ENCODE peak calls at places on chromosomes 13 and 19, in eight cellular contexts. J, O, H, D, A, S, T and F are unnamed samples.

GRCh38 chr19:28710278-28710677 is 502.7 kb downstream of the UQCRFS1 start:
- DNase-seq in J (peak; percentile 34), O (peak; percentile 77), H (peak; percentile 81), D (peak; percentile 65), A (no peak), S (no peak), T (no peak), F (peak; percentile 48)

GRCh38 chr19:14449321-14449720 is 16.2 kb downstream of the PKN1 start:
- DNase-seq in J (no peak), O (no peak), H (no peak), D (peak; percentile 40), A (no peak), S (no peak), T (no peak), F (no peak)

GRCh38 chr13:112962396-112962795 is 6.6 kb upstream of the MCF2L start:
- DNase-seq in J (no peak), O (no peak), H (no peak), D (no peak), A (peak; percentile 46), S (no peak), T (no peak), F (no peak)

GRCh38 chr19:40663712-40664692 is 26.4 kb downstream of the NUMBL start:
- DNase-seq in J (peak; percentile 59), O (peak; percentile 42), H (no peak), D (peak; percentile 26), A (no peak), S (no peak), T (no peak), F (no peak)

GRCh38 chr13:108220042-108220441 is 1.9 kb downstream of the ABHD13 start:
- DNase-seq in J (no peak), O (no peak), H (no peak), D (peak; percentile 70), A (no peak), S (no peak), T (no peak), F (peak; percentile 31)

GRCh38 chr19:7013678-7014077 is 7.6 kb downstream of the MBD3L2B start:
- DNase-seq in J (no peak), O (peak; percentile 7), H (no peak), D (peak; percentile 84), A (no peak), S (no peak), T (no peak), F (peak; percentile 59)

GRCh38 chr13:37127706-37128241 is 22.3 kb upstream of the CSNK1A1L start:
- DNase-seq in J (no peak), O (peak; percentile 95), H (peak; percentile 95), D (peak; percentile 14), A (no peak), S (no peak), T (no peak), F (no peak)

GRCh38 chr19:3027292-3027691 is 1.8 kb downstream of the TLE2 start:
- DNase-seq in J (no peak), O (no peak), H (no peak), D (no peak), A (no peak), S (no peak), T (no peak), F (no peak)

GRCh38 chr19:45568732-45569131 is 15.9 kb downstream of the OPA3 start:
- DNase-seq in J (no peak), O (peak; percentile 68), H (peak; percentile 73), D (peak; percentile 85), A (no peak), S (no peak), T (no peak), F (peak; percentile 87)

GRCh38 chr13:98429977-98430785 is 146.7 kb downstream of the STK24 start:
- DNase-seq in J (no peak), O (no peak), H (no peak), D (no peak), A (no peak), S (no peak), T (no peak), F (no peak)

DNA sequence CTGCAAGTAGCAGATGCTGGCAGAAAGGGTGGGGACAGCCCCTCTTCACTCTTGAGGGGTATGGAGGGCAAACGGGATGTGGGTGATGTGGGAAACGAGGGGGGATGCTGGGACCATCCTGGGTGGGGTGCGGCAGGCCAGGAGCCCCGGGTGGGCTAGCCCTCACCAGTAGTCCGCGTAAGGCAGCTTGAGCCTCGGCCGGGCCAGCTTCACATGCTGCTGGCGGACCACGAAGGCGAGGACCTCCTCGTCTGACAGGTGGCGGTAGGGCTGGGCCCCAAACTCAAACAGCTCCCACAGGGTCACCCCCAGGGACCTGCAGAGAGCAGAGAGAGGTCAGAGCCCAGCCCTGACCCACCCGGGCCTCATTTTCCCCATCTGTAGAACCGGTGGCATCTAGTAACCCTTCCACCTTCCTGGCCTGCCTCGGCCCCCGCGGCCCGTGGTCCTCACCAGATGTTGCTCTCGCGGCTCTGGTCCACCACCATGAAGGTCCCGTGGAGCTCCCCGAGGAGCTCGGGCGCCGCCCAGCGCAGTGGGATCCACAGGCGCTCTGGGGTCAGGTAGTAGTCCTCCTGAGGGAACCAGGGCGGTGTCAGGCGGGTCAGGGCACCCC is 10.7 kb downstream of the LMTK3 start:
- DNase-seq in J (no peak), O (no peak), H (no peak), D (no peak), A (no peak), S (no peak), T (no peak), F (no peak)
- TF ChIP-seq CTCF in J (no peak), O (no peak), H (no peak), D (no peak), A (no peak), S (no peak), T (no peak), F (no peak)

DNA sequence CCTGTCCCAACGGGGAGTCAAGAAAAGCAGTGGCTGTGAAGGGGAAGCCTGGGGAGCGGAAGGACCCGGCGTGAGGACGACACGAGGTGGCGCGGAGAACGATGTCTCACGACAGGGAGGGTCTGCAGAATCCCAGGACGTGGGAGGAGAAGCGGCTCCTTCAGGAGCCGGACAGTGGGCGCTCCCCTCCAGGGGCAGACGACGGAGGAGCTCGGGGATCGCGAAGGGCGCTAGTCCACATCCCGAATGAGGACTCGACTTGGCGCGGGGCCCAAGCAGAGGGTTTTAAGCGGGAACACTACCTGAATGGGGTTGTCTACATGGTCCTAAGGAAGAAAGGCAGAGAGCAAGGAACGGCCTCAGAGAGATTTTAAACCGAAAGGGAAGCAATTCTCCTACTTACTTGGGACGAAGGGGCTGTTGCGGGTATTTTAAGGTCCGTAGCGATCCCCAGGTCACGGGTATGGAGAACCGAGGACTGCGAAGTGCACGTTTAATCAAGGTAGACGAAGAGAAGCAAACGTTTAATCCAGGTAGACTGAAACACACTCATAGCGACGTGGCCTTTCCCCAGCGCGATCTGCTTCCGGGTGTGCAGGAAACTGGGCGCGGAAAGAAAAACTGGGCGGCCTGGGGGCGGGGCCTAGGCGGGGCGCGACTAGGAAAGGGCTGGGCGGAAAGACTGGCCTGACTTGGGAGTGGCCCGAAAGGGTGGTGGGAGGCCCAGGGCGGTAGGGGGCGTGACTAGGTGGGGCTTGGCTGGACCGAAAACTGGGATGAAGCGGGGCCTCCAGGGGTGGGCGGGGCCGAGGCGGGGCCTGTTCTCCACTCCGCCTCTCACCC is at the start of gene ZNF841:
- DNase-seq in J (peak; percentile 83), O (peak; percentile 97), H (peak; percentile 95), D (peak; percentile 92), A (peak; percentile 97), S (peak; percentile 77), T (peak; percentile 97), F (peak; percentile 90)
- TF ChIP-seq CTCF in J (no peak), O (no peak), H (no peak), D (peak; percentile 10), A (no peak), S (no peak), T (peak; percentile 40), F (peak; percentile 9)

GRCh38 chr19:18160441-18160791 is 7.5 kb downstream of the PIK3R2 start:
- DNase-seq in J (no peak), O (no peak), H (no peak), D (no peak), A (no peak), S (no peak), T (no peak), F (no peak)

GRCh38 chr19:18157465-18158063 is 4.6 kb downstream of the PIK3R2 start:
- DNase-seq in J (no peak), O (no peak), H (no peak), D (no peak), A (no peak), S (peak; percentile 53), T (no peak), F (peak; percentile 62)

GRCh38 chr19:18156841-18157464 is 4.0 kb downstream of the PIK3R2 start:
- DNase-seq in J (no peak), O (peak; percentile 95), H (peak; percentile 93), D (peak; percentile 40), A (peak; percentile 87), S (no peak), T (peak; percentile 90), F (peak; percentile 80)

GRCh38 chr19:18159810-18160209 is 6.8 kb downstream of the PIK3R2 start:
- DNase-seq in J (no peak), O (no peak), H (no peak), D (no peak), A (no peak), S (no peak), T (no peak), F (no peak)

GRCh38 chr19:18158471-18158870 is 5.5 kb downstream of the PIK3R2 start:
- DNase-seq in J (no peak), O (no peak), H (no peak), D (no peak), A (no peak), S (no peak), T (no peak), F (no peak)
- TF ChIP-seq CTCF in J (no peak), O (no peak), H (no peak), D (no peak), A (no peak), S (no peak), T (no peak), F (no peak)

GRCh38 chr19:52967772-52968171 is 5.1 kb upstream of the ZNF816 start:
- DNase-seq in J (no peak), O (no peak), H (no peak), D (no peak), A (no peak), S (no peak), T (no peak), F (no peak)

GRCh38 chr19:52962394-52963228 is at the start of gene ZNF816:
- DNase-seq in J (peak; percentile 96), O (peak; percentile 96), H (peak; percentile 92), D (peak; percentile 97), A (peak; percentile 99), S (peak; percentile 97), T (peak; percentile 99), F (peak; percentile 86)

GRCh38 chr19:52959613-52960295 is 2.9 kb downstream of the ZNF816 start:
- DNase-seq in J (no peak), O (no peak), H (no peak), D (peak; percentile 71), A (no peak), S (no peak), T (no peak), F (peak; percentile 52)

GRCh38 chr19:52961981-52962380 is 700 bp downstream of the ZNF816 start:
- DNase-seq in J (no peak), O (no peak), H (no peak), D (peak; percentile 7), A (no peak), S (no peak), T (no peak), F (no peak)

DNA sequence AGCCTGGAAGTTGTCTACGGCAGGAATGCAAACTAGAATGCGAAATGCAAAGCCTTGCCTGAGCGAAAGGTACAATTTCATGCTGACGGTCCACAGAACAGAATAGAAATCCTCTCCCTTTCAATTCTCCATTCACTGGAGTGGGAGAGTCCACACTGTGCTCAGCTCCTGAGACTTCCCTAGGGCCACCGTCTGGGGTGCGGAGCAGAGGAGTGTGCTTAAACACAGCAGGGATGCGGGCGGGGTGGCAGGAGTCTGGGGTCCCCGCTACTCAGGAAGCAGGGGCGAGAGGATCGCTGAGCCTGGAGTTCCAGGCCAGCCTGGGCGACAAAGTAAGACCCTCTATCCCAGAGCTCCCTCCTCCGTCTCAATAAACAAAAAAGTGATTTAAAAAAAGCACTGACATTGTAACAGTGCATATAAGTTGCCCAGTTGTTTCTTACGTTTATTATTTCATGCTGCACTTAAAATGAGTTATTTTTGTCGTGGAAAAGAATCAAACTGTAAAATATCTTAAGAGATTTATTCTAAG is 614 bp upstream of the ZNF816 start:
- DNase-seq in J (peak; percentile 16), O (no peak), H (no peak), D (no peak), A (no peak), S (peak; percentile 18), T (peak; percentile 22), F (no peak)
- TF ChIP-seq CTCF in J (no peak), O (no peak), H (no peak), D (no peak), A (no peak), S (no peak), T (no peak), F (no peak)